ENCODE peak calls at places on chromosomes 5 and 9, in eight cellular contexts. H is suprapubic skin, J is H1, S is heart right ventricle, Z is gastrocnemius medialis, N is GM12865, D is IMR-90, E is tibial nerve. O is an unnamed sample.

GRCh38 chr9:113675475-113675941 is 200.6 kb upstream of the ZNF618 start:
- DNase-seq in H (peak; percentile 92), J (no peak), S (peak; percentile 66), Z (peak; percentile 7), N (no peak), D (peak; percentile 100), E (peak; percentile 32), O (peak; percentile 96)

GRCh38 chr9:118647331-118647730 is 721.9 kb downstream of the BRINP1 start:
- DNase-seq in H (no peak), J (no peak), S (no peak), Z (no peak), N (no peak), D (no peak), E (no peak), O (no peak)

GRCh38 chr9:101383361-101383760 is 1.4 kb downstream of the BAAT start:
- DNase-seq in H (no peak), J (no peak), S (no peak), Z (no peak), N (no peak), D (no peak), E (no peak), O (no peak)

GRCh38 chr5:23412011-23412410 is 95.4 kb upstream of the PRDM9 start:
- DNase-seq in H (no peak), J (no peak), S (no peak), Z (no peak), N (no peak), D (no peak), E (no peak), O (no peak)

GRCh38 chr5:1522601-1523479 is 920 bp downstream of the LPCAT1 start:
- DNase-seq in H (peak; percentile 66), J (peak; percentile 53), S (no peak), Z (no peak), N (no peak), D (no peak), E (no peak), O (no peak)

GRCh38 chr5:103469288-103470065 is 93.1 kb downstream of the NUDT12 start:
- DNase-seq in H (no peak), J (no peak), S (no peak), Z (no peak), N (no peak), D (peak; percentile 47), E (no peak), O (no peak)

GRCh38 chr5:148729182-148729581 is 74.9 kb upstream of the HTR4 start:
- DNase-seq in H (no peak), J (no peak), S (no peak), Z (no peak), N (no peak), D (no peak), E (no peak), O (no peak)

GRCh38 chr5:113162770-113163169 is 186.2 kb downstream of the DCP2 start:
- DNase-seq in H (no peak), J (peak; percentile 31), S (no peak), Z (peak; percentile 24), N (no peak), D (peak; percentile 65), E (no peak), O (peak; percentile 14)

GRCh38 chr9:1709347-1709746 is 305.8 kb upstream of the SMARCA2 start:
- DNase-seq in H (no peak), J (no peak), S (no peak), Z (no peak), N (peak; percentile 37), D (no peak), E (no peak), O (no peak)

GRCh38 chr5:140242099-140242498 is 60.8 kb downstream of the PFDN1 start:
- DNase-seq in H (peak; percentile 31), J (peak; percentile 65), S (no peak), Z (no peak), N (no peak), D (no peak), E (no peak), O (no peak)
- H3K4me3 ChIP-seq in H (no peak overlapping the region), J (no peak overlapping the region), S (no peak overlapping the region), Z (no peak overlapping the region), N (no peak overlapping the region), D (no peak overlapping the region), E (no peak overlapping the region), O (no peak overlapping the region)

DNA sequence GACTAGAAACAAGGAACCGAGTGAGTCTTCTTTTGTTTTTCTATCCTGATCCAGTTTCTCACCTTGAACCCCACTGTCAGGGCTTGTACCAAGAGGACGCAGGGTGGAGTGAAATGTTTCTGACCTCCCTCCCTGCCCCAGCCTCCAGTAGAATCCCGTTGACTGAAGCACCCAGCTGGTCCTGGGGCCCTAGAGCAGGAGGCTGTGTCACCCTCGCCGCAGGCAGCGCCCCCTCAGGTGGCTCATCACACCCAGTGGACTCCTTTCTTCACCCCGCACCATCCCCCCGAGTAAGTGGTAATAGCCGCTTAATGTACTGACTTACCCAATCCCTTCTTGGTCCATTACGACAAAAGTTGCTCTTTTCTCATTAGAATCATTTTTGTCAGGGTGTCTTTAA is 53.8 kb downstream of the MVB12B start:
- DNase-seq in H (no peak), J (no peak), S (no peak), Z (no peak), N (no peak), D (no peak), E (no peak), O (no peak)
- TF ChIP-seq CTCF in H (no peak), J (peak; percentile 37), S (no peak), Z (no peak), N (no peak), D (no peak), E (no peak), O (no peak)

GRCh38 chr5:123094227-123094918 is 5.3 kb downstream of the PRDM6 start:
- DNase-seq in H (no peak), J (no peak), S (no peak), Z (no peak), N (no peak), D (peak; percentile 38), E (no peak), O (no peak)
- H3K4me3 ChIP-seq in H (no peak overlapping the region), J (peak overlapping the region; percentile 27), S (no peak overlapping the region), Z (peak overlapping the region; percentile 15), N (no peak overlapping the region), D (no peak overlapping the region), E (no peak overlapping the region), O (no peak overlapping the region)

GRCh38 chr9:91074866-91075265 is 273.2 kb downstream of the SYK start:
- DNase-seq in H (no peak), J (peak; percentile 33), S (no peak), Z (no peak), N (no peak), D (no peak), E (no peak), O (peak; percentile 68)
- TF ChIP-seq CTCF in H (no peak), J (no peak), S (no peak), Z (no peak), N (no peak), D (no peak), E (no peak), O (no peak)

DNA sequence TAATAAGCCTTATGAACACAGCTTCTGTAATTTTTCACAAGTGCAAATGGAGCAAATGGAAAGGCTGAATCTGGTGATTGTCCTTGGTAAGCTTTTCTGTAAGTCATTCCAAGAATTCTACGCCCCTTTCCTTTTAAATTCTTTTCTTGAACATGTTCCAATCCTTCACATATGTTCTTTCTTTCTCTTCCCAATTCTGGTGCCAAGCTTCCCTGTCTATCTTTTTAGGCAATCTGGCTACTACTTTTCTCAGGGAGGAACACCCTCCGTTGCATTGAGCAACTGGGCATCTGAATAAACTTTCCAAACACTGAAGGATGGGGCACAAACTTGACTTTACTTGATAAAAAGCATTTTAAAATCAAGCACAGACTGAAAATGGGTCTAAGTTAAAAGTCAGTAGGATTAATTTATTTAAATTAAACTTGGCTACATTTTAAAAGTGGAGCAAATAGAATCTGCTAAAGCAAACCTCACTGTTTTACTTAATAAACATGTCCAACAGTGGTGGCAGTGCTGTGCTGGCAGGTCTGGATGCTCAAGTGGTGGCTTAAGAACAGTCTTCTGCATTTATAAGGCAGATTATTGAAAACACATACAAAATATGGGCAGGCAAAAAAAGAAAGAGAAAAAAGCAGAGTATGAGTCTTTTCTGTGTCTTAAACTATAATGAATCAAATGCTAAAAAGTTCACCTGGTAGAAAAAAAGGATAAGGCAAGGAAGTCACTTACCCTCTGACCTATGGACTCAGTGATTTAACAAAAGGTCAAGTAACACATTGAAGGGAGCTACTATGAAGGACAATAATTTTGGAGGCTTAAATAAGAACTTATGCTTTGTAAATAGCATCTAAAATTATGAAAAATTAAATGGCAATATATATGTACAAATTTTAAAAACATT is 5.4 kb downstream of the ELL2 start:
- DNase-seq in H (no peak), J (no peak), S (no peak), Z (no peak), N (peak; percentile 18), D (no peak), E (peak; percentile 24), O (peak; percentile 38)
- H3K4me3 ChIP-seq in H (no peak overlapping the region), J (no peak overlapping the region), S (no peak overlapping the region), Z (peak overlapping the region; percentile 23), N (no peak overlapping the region), D (peak overlapping the region; percentile 99), E (no peak overlapping the region), O (no peak overlapping the region)

GRCh38 chr9:88661759-88662158 is 126.8 kb downstream of the NXNL2 start:
- DNase-seq in H (no peak), J (no peak), S (no peak), Z (no peak), N (no peak), D (no peak), E (no peak), O (no peak)

GRCh38 chr9:88659126-88659525 is 124.1 kb downstream of the NXNL2 start:
- DNase-seq in H (no peak), J (no peak), S (no peak), Z (no peak), N (no peak), D (no peak), E (no peak), O (no peak)

GRCh38 chr9:88660611-88661010 is 125.6 kb downstream of the NXNL2 start:
- DNase-seq in H (no peak), J (peak; percentile 53), S (no peak), Z (no peak), N (peak; percentile 36), D (peak; percentile 43), E (no peak), O (no peak)

GRCh38 chr9:88658311-88658822 is 123.4 kb downstream of the NXNL2 start:
- DNase-seq in H (peak; percentile 78), J (no peak), S (peak; percentile 39), Z (no peak), N (no peak), D (no peak), E (peak; percentile 60), O (peak; percentile 33)

DNA sequence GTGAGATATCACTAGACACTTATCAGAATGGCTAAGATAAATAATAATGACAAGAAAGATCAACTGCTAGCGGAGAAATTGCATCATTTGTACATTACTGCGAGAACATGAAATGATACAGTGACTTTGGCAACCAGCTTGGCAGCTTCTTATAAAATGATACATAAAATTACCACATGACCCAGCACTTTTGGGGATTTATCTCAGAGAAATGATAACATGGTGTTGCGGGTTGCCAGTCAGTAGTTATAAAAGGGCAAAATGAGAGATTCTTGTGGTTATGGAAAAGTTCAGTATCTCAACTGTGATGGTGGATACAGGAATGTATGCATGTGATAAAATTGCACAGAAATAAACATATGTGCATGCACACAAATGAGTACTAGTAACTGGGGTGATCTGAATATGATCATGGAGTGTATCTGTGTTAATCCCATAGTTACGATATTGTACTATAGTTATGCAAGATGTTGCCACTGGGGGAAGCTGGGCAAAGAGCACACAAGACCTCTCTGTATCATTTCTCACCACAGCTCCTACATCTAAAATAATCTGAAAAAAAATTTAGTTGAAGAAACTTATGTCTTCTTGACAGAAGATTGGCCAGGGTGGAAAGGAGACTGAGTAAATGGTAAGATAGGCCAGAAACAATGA is 128.9 kb downstream of the NXNL2 start:
- DNase-seq in H (no peak), J (no peak), S (no peak), Z (no peak), N (no peak), D (peak; percentile 75), E (no peak), O (no peak)
- TF ChIP-seq CTCF in H (no peak), J (no peak), S (no peak), Z (no peak), N (no peak), D (no peak), E (no peak), O (no peak)

GRCh38 chr5:76717222-76718083 is 1.5 kb downstream of the F2R start:
- DNase-seq in H (no peak), J (no peak), S (no peak), Z (no peak), N (no peak), D (no peak), E (no peak), O (no peak)
- H3K4me3 ChIP-seq in H (peak overlapping the region; percentile 81), J (peak overlapping the region; percentile 60), S (peak overlapping the region; percentile 68), Z (peak overlapping the region; percentile 58), N (no peak overlapping the region), D (peak overlapping the region; percentile 89), E (peak overlapping the region; percentile 95), O (peak overlapping the region; percentile 97)

O was measured in astrocyte of the spinal cord.